ENCODE peak calls at places on chromosomes 3 and 15, in eight cellular contexts. F, E, N, M, Y, Q, B and L are unnamed samples. For H3K4me1, the result is how much of the 10 kb centered on the place peaks cover.

GRCh38 chr3:134363381-134363755 is 10.9 kb downstream of the AMOTL2 start:
- DNase-seq in Y (no peak), E (peak), M (no peak), Q (peak), F (no peak), N (no peak), B (no peak), L (no peak)

GRCh38 chr3:66552846-66553245 is 52.0 kb upstream of the LRIG1 start:
- DNase-seq in Y (no peak), Q (no peak), F (no peak), E (no peak), B (no peak), M (no peak), N (no peak), L (no peak)

GRCh38 chr3:72418856-72419255 is 429.4 kb downstream of the SHQ1 start:
- DNase-seq in Y (no peak), Q (no peak), F (no peak), N (no peak), M (no peak), E (no peak), B (no peak), L (no peak)

GRCh38 chr15:73366766-73367623 is 1.8 kb downstream of the HCN4 start:
- DNase-seq in N (no peak), F (no peak), Y (no peak), Q (no peak), E (no peak), M (no peak), B (no peak), L (no peak)

GRCh38 chr3:196268270-196269163 is 19.0 kb downstream of the PCYT1A start:
- DNase-seq in B (no peak), Q (no peak), Y (no peak), E (no peak), N (no peak), F (no peak), M (no peak), L (no peak)

GRCh38 chr3:55486857-55487375 is at the start of gene WNT5A:
- DNase-seq in F (no peak), E (peak), B (peak), Q (no peak), N (no peak), Y (peak), M (no peak), L (no peak)

GRCh38 chr3:159872374-159873109 is 116.1 kb upstream of the IL12A start:
- DNase-seq in Y (no peak), E (no peak), B (no peak), Q (no peak), F (no peak), N (no peak), M (no peak), L (no peak)

GRCh38 chr3:16374047-16375019 is 109.3 kb downstream of the OXNAD1 start:
- DNase-seq in N (no peak), B (no peak), M (no peak), E (no peak), F (no peak), Y (no peak), Q (no peak), L (no peak)

GRCh38 chr3:126307083-126307482 is 50.1 kb downstream of the KLF15 start:
- DNase-seq in Y (no peak), F (no peak), N (no peak), E (no peak), Q (no peak), M (no peak), B (no peak), L (no peak)

GRCh38 chr3:56795097-56795806 is 6.5 kb downstream of the ARHGEF3 start:
- DNase-seq in E (peak), N (no peak), Y (no peak), B (no peak), F (no peak), M (no peak), Q (no peak), L (no peak)

GRCh38 chr3:16897254-16897926 is 12.6 kb downstream of the PLCL2 start:
- DNase-seq in N (no peak), Y (no peak), E (no peak), F (no peak), B (no peak), M (no peak), Q (no peak), L (no peak)

GRCh38 chr15:31352911-31353811 is 26.5 kb downstream of the KLF13 start:
- DNase-seq in N (peak), Q (no peak), F (no peak), M (peak), B (peak), E (peak), Y (peak), L (no peak)

GRCh38 chr15:77276096-77276495 is 143.8 kb downstream of the PEAK1 start:
- DNase-seq in B (no peak), E (no peak), Y (no peak), F (no peak), Q (no peak), N (no peak), M (no peak), L (no peak)

GRCh38 chr15:82100116-82100795 is 54.4 kb upstream of the MEX3B start:
- DNase-seq in Y (no peak), N (no peak), M (no peak), E (no peak), B (no peak), Q (no peak), F (no peak), L (no peak)

GRCh38 chr3:179716811-179717210 is 64.0 kb downstream of the USP13 start:
- DNase-seq in M (peak), B (no peak), Q (no peak), F (no peak), Y (no peak), N (no peak), E (no peak), L (no peak)

GRCh38 chr15:29093065-29093435 is 176.6 kb downstream of the NSMCE3 start:
- DNase-seq in M (no peak), E (peak), F (no peak), Y (no peak), Q (peak), N (no peak), B (peak), L (no peak)

GRCh38 chr3:129476586-129476985 is 36.6 kb downstream of the IFT122 start:
- DNase-seq in M (no peak), B (peak), F (no peak), Q (no peak), E (no peak), N (no peak), Y (no peak), L (no peak)
- H3K4me3 ChIP-seq in M (no peak), B (no peak), F (no peak), Q (no peak), E (no peak), N (no peak), Y (no peak), L (no peak)

GRCh38 chr3:197456271-197457091 is 99.3 kb downstream of the BDH1 start:
- DNase-seq in N (peak), Y (peak), E (peak), M (peak), F (peak), B (peak), Q (peak), L (no peak)
- TF ChIP-seq POLR2A in N (no peak), Y (no peak), E (no peak), M (no peak), F (peak), B (peak), Q (no peak), L (peak)

GRCh38 chr3:150760431-150761200 is 2.4 kb downstream of the SIAH2 start:
- DNase-seq in Q (no peak), B (no peak), M (no peak), Y (no peak), F (no peak), E (no peak), N (no peak), L (no peak)
- H3K4me1 ChIP-seq in Q (under half), B (half or more), M (under half), Y (under half), F (half or more), E (half or more), N (half or more), L (under half)

GRCh38 chr3:70072180-70072579 is 72.6 kb downstream of the SAMMSON start:
- DNase-seq in E (no peak), Q (no peak), F (no peak), B (no peak), N (peak), M (no peak), Y (no peak), L (no peak)
- H3K4me3 ChIP-seq in E (peak), Q (peak), F (peak), B (no peak), N (peak), M (no peak), Y (peak), L (no peak)

GRCh38 chr3:124773351-124774304 is 43.4 kb downstream of the UMPS start:
- DNase-seq in M (no peak), F (no peak), Y (no peak), Q (no peak), B (no peak), E (no peak), N (no peak), L (no peak)

GRCh38 chr3:124774305-124774673 is 44.0 kb downstream of the UMPS start:
- DNase-seq in B (peak), N (no peak), Y (no peak), F (no peak), Q (no peak), M (no peak), E (no peak), L (no peak)

GRCh38 chr3:124770341-124771082 is 40.3 kb downstream of the UMPS start:
- DNase-seq in B (peak), M (no peak), Y (peak), Q (no peak), N (no peak), F (no peak), E (no peak), L (no peak)

GRCh38 chr3:124771083-124771445 is 40.8 kb downstream of the UMPS start:
- DNase-seq in Q (no peak), N (no peak), B (no peak), Y (no peak), F (no peak), M (no peak), E (no peak), L (no peak)

GRCh38 chr3:124772081-124772831 is 42.0 kb downstream of the UMPS start:
- DNase-seq in E (no peak), Q (no peak), M (peak), Y (peak), B (peak), F (no peak), N (no peak), L (no peak)
- TF ChIP-seq POLR2A in E (no peak), Q (no peak), M (no peak), Y (no peak), B (no peak), F (no peak), N (no peak), L (no peak)

GRCh38 chr3:119437852-119438251 is 25.6 kb downstream of the TMEM39A start:
- DNase-seq in Y (no peak), N (no peak), M (no peak), Q (no peak), E (no peak), F (no peak), B (no peak), L (no peak)
- H3K4me1 ChIP-seq in Y (under half), N (under half), M (under half), Q (under half), E (under half), F (under half), B (under half), L (under half)